ENCODE peak calls at places on chromosome 22, in four cellular contexts. Z is heart left ventricle, N is ovary, K is A549. A is an unnamed sample.

GRCh38 chr22:31211862-31212730 is at the start of gene LIMK2:
- DNase-seq in Z (peak), N (peak), K (peak), A (peak)

GRCh38 chr22:33271390-33272161 is 213.4 kb upstream of the SYN3 start:
- DNase-seq in Z (peak), N (peak), K (no peak), A (peak)

GRCh38 chr22:43428005-43428485 is 16.2 kb downstream of the MPPED1 start:
- DNase-seq in Z (no peak), N (no peak), K (no peak), A (no peak)

GRCh38 chr22:49046546-49047305 is 780.9 kb downstream of the BRD1 start:
- DNase-seq in Z (peak), N (no peak), K (peak), A (no peak)

GRCh38 chr22:33971561-33971961 is 51.3 kb upstream of the LARGE1 start:
- DNase-seq in Z (no peak), N (no peak), K (no peak), A (no peak)

GRCh38 chr22:22618448-22618847 is 26.0 kb upstream of the GGTLC2 start:
- DNase-seq in Z (no peak), N (no peak), K (no peak), A (no peak)

GRCh38 chr22:32880906-32881596 is 79.5 kb downstream of the TIMP3 start:
- DNase-seq in Z (peak), N (peak), K (no peak), A (no peak)

GRCh38 chr22:41899110-41899509 is 15.8 kb downstream of the SHISA8 start:
- DNase-seq in Z (no peak), N (no peak), K (no peak), A (no peak)

GRCh38 chr22:38731703-38732161 is 24.1 kb downstream of the SUN2 start:
- DNase-seq in Z (peak), N (peak), K (no peak), A (no peak)

GRCh38 chr22:50672471-50673230 is at the start of gene SHANK3:
- DNase-seq in Z (peak), N (peak), K (no peak), A (no peak)

GRCh38 chr22:39677967-39678366 is 107.4 kb downstream of the CACNA1I start:
- DNase-seq in Z (no peak), N (no peak), K (no peak), A (no peak)

GRCh38 chr22:39994566-39995345 is at the start of gene FAM83F:
- DNase-seq in Z (no peak), N (no peak), K (no peak), A (peak)

GRCh38 chr22:42991010-42991651 is 23.8 kb downstream of the PACSIN2 start:
- DNase-seq in Z (no peak), N (no peak), K (no peak), A (no peak)

GRCh38 chr22:48450188-48450825 is 1377.4 kb downstream of the BRD1 start:
- DNase-seq in Z (no peak), N (no peak), K (no peak), A (no peak)

GRCh38 chr22:49847751-49848689 is 5.6 kb upstream of the ZBED4 start:
- DNase-seq in Z (no peak), N (no peak), K (no peak), A (no peak)

GRCh38 chr22:41286639-41287091 is 678 bp upstream of the RANGAP1 start:
- DNase-seq in Z (no peak), N (no peak), K (no peak), A (peak)

GRCh38 chr22:49253656-49254055 is 574.0 kb downstream of the BRD1 start:
- DNase-seq in Z (no peak), N (no peak), K (no peak), A (no peak)

GRCh38 chr22:49958961-49959781 is 1.4 kb upstream of the PIM3 start:
- DNase-seq in Z (peak), N (peak), K (no peak), A (no peak)

GRCh38 chr22:42949159-42949558 is 65.8 kb downstream of the PACSIN2 start:
- DNase-seq in Z (peak), N (no peak), K (no peak), A (no peak)

GRCh38 chr22:32612834-32613233 is 138.2 kb downstream of the FBXO7 start:
- DNase-seq in Z (no peak), N (no peak), K (no peak), A (no peak)

GRCh38 chr22:38724926-38725571 is 19.3 kb downstream of the GTPBP1 start:
- DNase-seq in Z (peak), N (no peak), K (peak), A (no peak)

GRCh38 chr22:29820941-29821789 is 16.9 kb downstream of the ASCC2 start:
- DNase-seq in Z (peak), N (peak), K (peak), A (peak)

GRCh38 chr22:44587004-44587793 is 89.2 kb upstream of the RTL6 start:
- DNase-seq in Z (peak), N (peak), K (no peak), A (no peak)

GRCh38 chr22:25235547-25236290 is 16.3 kb downstream of the CRYBB2 start:
- DNase-seq in Z (peak), N (peak), K (peak), A (peak)

GRCh38 chr22:17581631-17582030 is 18.3 kb downstream of the SLC25A18 start:
- DNase-seq in Z (no peak), N (no peak), K (no peak), A (no peak)

GRCh38 chr22:32202539-32203180 is 2.2 kb downstream of the RFPL2 start:
- DNase-seq in Z (peak), N (no peak), K (peak), A (peak)

GRCh38 chr22:17655289-17655688 is 16.7 kb downstream of the BCL2L13 start:
- DNase-seq in Z (no peak), N (no peak), K (no peak), A (no peak)

GRCh38 chr22:23762866-23763578 is at the start of gene C22orf15:
- DNase-seq in Z (no peak), N (no peak), K (no peak), A (no peak)

GRCh38 chr22:23534851-23535717 is 45.0 kb downstream of the IGLL1 start:
- DNase-seq in Z (peak), N (no peak), K (no peak), A (no peak)

GRCh38 chr22:17116931-17117330 is 4.2 kb downstream of the TMEM121B start:
- DNase-seq in Z (no peak), N (no peak), K (no peak), A (no peak)

GRCh38 chr22:27970596-27971220 is 51.7 kb upstream of the PITPNB start:
- DNase-seq in Z (no peak), N (no peak), K (no peak), A (no peak)

GRCh38 chr22:38862375-38863329 is 9.4 kb downstream of the CBX6 start:
- DNase-seq in Z (peak), N (peak), K (no peak), A (no peak)

GRCh38 chr22:48782817-48783511 is 1044.7 kb downstream of the BRD1 start:
- DNase-seq in Z (no peak), N (no peak), K (peak), A (no peak)

GRCh38 chr22:37502342-37503182 is 16.4 kb upstream of the MFNG start:
- DNase-seq in Z (no peak), N (no peak), K (peak), A (peak)
- H3K4me3 ChIP-seq in Z (no peak), N (no peak), K (peak), A (no peak)

DNA sequence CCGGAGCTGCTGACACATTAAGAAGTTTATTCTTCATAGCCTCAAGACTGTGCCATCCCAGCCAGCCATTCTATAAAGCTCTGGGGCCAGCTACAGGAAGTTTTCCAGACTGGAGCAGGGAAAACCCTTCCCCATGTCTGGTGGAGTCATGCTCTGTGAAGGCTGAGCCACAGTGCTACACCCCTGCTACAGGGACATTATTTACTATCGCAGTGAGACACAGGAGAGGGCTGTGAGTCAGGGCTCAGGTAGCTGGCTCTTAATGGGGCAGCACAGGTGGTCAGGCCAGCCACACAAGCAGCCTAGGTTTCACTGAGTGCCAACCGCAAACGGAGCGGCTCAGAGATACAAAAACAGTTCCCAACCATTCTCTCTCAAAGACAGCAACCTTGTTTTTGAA is 12.1 kb downstream of the HPS4 start:
- DNase-seq in Z (no peak), N (no peak), K (peak), A (no peak)
- TF ChIP-seq POLR2A in Z (no peak), N (no peak), K (no peak), A (no peak)

GRCh38 chr22:46775364-46775758 is 12.9 kb downstream of the TBC1D22A start:
- DNase-seq in Z (no peak), N (no peak), K (no peak), A (no peak)

GRCh38 chr22:46776876-46777608 is 14.6 kb downstream of the TBC1D22A start:
- DNase-seq in Z (no peak), N (no peak), K (no peak), A (no peak)

GRCh38 chr22:46775789-46776485 is 13.5 kb downstream of the TBC1D22A start:
- DNase-seq in Z (no peak), N (no peak), K (no peak), A (no peak)

GRCh38 chr22:46777609-46777970 is 15.1 kb downstream of the TBC1D22A start:
- DNase-seq in Z (peak), N (no peak), K (no peak), A (no peak)

DNA sequence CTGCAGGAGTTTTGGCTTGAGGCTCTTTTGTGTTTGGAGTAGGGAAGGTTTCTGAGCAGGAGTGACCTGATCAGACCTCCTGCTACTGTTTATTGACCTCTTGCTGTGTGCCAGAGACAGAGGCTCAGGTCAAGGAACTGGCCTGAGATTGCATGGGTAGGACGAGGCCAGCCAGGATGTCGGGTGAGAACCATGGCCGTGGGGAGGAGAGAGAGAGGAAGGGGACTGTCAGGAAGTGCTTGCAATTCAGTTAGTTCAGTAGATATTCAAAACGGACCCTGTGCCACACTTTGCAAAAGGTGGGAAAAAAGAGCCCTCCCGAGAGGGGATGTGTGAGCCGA is 14.0 kb downstream of the TBC1D22A start:
- DNase-seq in Z (no peak), N (no peak), K (no peak), A (no peak)
- H3K4me3 ChIP-seq in Z (no peak), N (no peak), K (no peak), A (no peak)

GRCh38 chr22:19166421-19166820 is 12.1 kb downstream of the SLC25A1 start:
- DNase-seq in Z (no peak), N (no peak), K (no peak), A (no peak)
- TF ChIP-seq POLR2A in Z (no peak), N (no peak), K (no peak), A (no peak)

DNA sequence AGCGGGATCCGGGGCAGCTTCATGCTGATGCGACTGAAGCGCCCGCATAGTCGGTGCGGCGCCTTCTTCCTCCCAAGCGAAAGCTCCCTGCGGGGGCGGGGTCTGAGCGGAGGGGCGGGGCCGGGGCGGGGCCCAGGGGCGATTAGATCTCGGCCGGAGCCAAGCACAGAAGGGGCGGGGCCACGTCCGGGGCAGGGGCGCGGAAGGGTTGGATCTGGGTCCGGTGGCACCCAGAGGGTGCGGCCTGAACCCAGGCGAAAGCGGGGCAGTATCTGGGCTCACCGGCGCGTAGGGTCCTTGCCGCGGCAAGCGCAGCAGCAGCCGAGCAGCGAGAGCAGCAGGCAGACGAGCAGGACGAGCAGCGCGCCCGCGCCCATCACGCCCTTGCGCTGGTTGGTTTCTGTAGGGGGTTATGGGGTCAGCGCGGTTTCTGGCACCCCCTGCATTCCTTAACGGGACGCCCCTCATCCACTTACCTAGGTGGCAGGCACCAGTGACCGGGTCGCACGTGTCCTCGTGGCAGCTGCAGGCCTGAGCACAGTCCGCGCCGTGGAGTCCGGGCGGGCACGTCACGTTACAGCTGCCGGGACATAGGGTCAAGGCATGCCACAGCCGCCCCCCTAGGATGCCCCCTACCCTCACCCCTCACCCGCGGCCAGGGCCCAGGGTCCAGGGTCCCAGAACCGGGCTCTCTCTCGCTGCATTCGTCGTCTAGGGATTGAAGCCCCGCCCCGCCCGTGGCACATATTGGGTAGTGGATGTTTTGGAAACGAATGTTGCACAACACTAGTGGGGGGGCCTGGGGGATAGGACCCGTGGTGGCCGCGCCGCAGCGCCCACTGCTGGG is 8.1 kb downstream of the SCARF2 start:
- DNase-seq in Z (peak), N (peak), K (no peak), A (no peak)
- H3K4me3 ChIP-seq in Z (no peak), N (no peak), K (no peak), A (no peak)